ENCODE peak calls at places on chromosomes 13 and 19, in five cellular contexts. P is GM12878, C is K562, F is HepG2, H is HCT116. Z is an unnamed sample.

GRCh38 chr13:71772376-71772775 is 94.6 kb downstream of the DACH1 start:
- DNase-seq in P (no peak), C (no peak), F (no peak), H (no peak), Z (no peak)

GRCh38 chr19:2461751-2462634 is 5.2 kb upstream of the LMNB2 start:
- DNase-seq in P (no peak), C (peak), F (no peak), H (peak), Z (peak)

GRCh38 chr13:51769455-51770127 is 34.4 kb downstream of the DHRS12 start:
- DNase-seq in P (no peak), C (no peak), F (no peak), H (no peak), Z (peak)

GRCh38 chr13:111326621-111326965 is 6.2 kb downstream of the TEX29 start:
- DNase-seq in P (no peak), C (no peak), F (no peak), H (no peak), Z (no peak)

GRCh38 chr19:58346961-58347929 is 6.0 kb downstream of the A1BG start:
- DNase-seq in P (no peak), C (peak), F (no peak), H (no peak), Z (peak)

GRCh38 chr13:51230473-51231105 is 8.4 kb downstream of the FAM124A start:
- DNase-seq in P (no peak), C (no peak), F (no peak), H (no peak), Z (no peak)

GRCh38 chr19:44661904-44662303 is 9.4 kb upstream of the CEACAM19 start:
- DNase-seq in P (no peak), C (no peak), F (no peak), H (no peak), Z (no peak)

GRCh38 chr13:24638096-24638495 is 42.1 kb upstream of the ATP12A start:
- DNase-seq in P (no peak), C (no peak), F (no peak), H (no peak), Z (no peak)

GRCh38 chr19:47019431-47020041 is at the start of gene NPAS1:
- DNase-seq in P (no peak), C (peak), F (no peak), H (no peak), Z (peak)

GRCh38 chr19:48203227-48203793 is 32.8 kb downstream of the ZSWIM9 start:
- DNase-seq in P (no peak), C (no peak), F (no peak), H (peak), Z (no peak)

GRCh38 chr19:19062454-19063182 is 1.2 kb upstream of the SLC25A42 start:
- DNase-seq in P (no peak), C (no peak), F (peak), H (no peak), Z (no peak)

GRCh38 chr19:16896098-16896912 is 7.5 kb downstream of the F2RL3 start:
- DNase-seq in P (no peak), C (peak), F (no peak), H (no peak), Z (no peak)

GRCh38 chr19:35587326-35587725 is 1.4 kb downstream of the PMIS2 start:
- DNase-seq in P (no peak), C (no peak), F (no peak), H (no peak), Z (no peak)

GRCh38 chr19:6752257-6753177 is 13.0 kb downstream of the TRIP10 start:
- DNase-seq in P (no peak), C (peak), F (peak), H (no peak), Z (no peak)

GRCh38 chr13:108176685-108177274 is 38.6 kb downstream of the LIG4 start:
- DNase-seq in P (no peak), C (peak), F (peak), H (peak), Z (peak)

GRCh38 chr19:3366104-3366760 is at the start of gene NFIC:
- DNase-seq in P (no peak), C (peak), F (no peak), H (peak), Z (peak)

GRCh38 chr13:48144413-48145035 is 49.6 kb upstream of the MED4 start:
- DNase-seq in P (no peak), C (no peak), F (no peak), H (no peak), Z (no peak)

GRCh38 chr19:511101-511841 is 4.0 kb downstream of the TPGS1 start:
- DNase-seq in P (no peak), C (no peak), F (no peak), H (peak), Z (no peak)

GRCh38 chr19:44875666-44876418 is 15.2 kb upstream of the TOMM40 start:
- DNase-seq in P (no peak), C (peak), F (no peak), H (no peak), Z (no peak)

GRCh38 chr19:8986296-8986695 is 23.9 kb downstream of the MUC16 start:
- DNase-seq in P (no peak), C (no peak), F (no peak), H (no peak), Z (no peak)

GRCh38 chr19:8988204-8988603 is 22.0 kb downstream of the MUC16 start:
- DNase-seq in P (no peak), C (peak), F (no peak), H (peak), Z (no peak)
- TF ChIP-seq SIN3A in P (no peak), C (no peak), F (no peak), H (no peak), Z (no peak)

DNA sequence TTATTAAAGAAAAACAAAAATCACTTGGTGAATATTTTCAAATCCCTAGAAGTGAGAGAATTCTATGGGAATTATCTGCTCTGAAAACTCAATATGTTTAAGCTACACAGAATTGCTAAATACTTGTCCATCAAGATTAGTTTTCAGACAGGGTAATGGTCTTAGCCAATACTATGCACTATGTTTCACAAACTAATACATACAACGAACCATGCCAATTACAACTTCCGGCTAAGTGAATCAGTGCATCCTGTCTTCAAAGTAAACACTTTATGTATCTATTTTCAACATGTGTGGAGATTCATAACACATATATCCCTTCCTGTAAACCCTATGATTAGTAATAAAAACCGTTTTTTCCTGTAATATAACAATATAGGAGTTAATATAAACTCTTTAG is 181.5 kb downstream of the POSTN start:
- DNase-seq in P (no peak), C (no peak), F (no peak), H (no peak), Z (no peak)
- TF ChIP-seq ZBTB33 in P (no peak), C (no peak), F (no peak), H (no peak), Z (no peak)

DNA sequence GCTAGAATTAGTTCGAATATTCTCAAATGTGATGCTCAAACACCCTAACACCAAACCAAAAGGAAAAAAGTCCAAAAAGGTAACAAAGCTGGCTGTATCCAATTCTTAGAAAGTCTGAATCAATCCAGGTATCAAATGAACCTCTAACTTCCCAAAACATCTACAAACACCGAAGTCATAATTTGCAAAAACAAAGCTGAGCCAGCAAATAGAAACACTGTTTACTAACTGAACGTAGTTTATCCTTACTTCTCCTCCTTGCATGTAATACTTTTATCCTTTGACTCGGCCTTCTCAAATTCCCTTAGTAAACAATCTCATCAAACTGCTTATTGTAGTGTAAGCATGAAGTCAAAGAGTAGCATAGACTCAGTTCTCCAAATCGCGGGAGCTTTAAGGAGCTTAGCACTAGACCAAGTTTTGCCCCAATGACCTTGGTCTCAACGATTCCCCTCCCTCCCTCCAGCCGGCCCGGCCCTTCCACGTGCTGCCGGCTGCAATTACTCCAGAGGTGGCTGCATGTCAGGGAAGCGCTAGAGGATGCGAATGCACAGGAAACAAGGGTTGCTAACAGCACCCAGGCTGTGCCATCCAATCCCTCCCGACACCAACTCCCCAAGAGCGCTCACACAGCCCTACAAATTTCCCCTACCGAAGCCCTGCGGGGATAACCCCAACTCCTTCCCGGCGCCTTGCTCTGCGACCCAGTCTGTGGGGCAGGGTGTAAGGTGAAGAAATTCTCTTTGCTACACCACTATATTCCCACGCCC is 693 bp downstream of the XPO4 start:
- DNase-seq in P (no peak), C (peak), F (peak), H (peak), Z (peak)
- TF ChIP-seq REST in P (no peak), C (no peak), F (no peak), H (no peak), Z (no peak)

DNA sequence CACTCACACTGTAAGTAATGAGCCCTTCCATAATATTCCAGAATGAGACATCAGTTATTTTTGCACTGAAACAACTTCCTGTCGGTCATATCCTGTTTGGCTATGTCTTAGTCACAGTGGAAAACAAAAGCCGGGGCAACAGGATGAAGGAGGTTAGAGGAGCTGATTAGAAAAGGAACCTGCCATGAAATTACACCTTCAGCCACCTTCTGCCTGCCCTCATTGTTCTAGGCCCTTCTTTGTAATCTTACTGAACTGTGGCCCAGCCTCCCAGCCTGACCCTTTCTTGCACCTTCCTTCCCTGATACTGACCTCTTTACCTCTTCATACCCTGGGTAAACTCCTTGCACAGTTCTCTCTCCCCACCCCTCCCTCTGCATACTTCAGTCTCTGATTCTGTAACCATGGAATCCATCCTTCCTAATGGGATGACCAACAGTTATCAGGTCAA is 67.3 kb downstream of the DOCK9 start:
- DNase-seq in P (no peak), C (no peak), F (peak), H (peak), Z (no peak)
- TF ChIP-seq SIN3A in P (no peak), C (no peak), F (no peak), H (no peak), Z (no peak)

DNA sequence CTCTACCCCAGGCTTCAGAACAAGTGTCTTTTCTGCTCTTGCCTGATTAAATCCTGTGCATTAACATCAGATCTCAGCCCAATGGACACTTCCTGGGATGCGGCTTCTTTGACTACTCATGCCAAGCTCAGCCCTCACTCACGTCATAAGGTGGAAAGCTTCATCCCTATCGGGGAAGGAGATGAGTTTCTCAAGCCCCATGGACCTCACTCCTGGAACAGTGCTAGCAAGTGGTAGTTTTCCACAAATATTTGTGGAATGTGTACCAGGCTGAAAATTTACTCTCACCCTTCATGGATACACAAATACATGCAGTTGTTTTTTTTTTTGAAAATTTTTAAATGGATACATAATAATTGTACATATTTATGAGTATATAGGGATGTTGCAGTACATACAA is 34.6 kb upstream of the FARP1 start:
- DNase-seq in P (no peak), C (no peak), F (no peak), H (no peak), Z (no peak)
- TF ChIP-seq ZBTB33 in P (no peak), C (no peak), F (no peak), H (no peak), Z (no peak)